ENCODE peak calls at places on chromosome 12, in ten cellular contexts. N, G, B, V, E, J, O, Q, K and C are unnamed samples.
A peak's percentile ranks its signal among the peaks of the same experiment; 100 is the strongest.

GRCh38 chr12:5874514-5874913 is 70.5 kb downstream of the ANO2 start:
- DNase-seq in G (no peak), O (no peak), E (no peak), J (no peak), B (peak; percentile 14), K (no peak), V (no peak), Q (no peak), N (no peak), C (no peak)

GRCh38 chr12:132139912-132140311 is 4.2 kb downstream of the DDX51 start:
- DNase-seq in Q (no peak), E (no peak), K (no peak), N (no peak), G (no peak), O (no peak), J (no peak), B (peak; percentile 84), V (peak; percentile 78), C (no peak)

GRCh38 chr12:47194501-47194900 is 114.7 kb upstream of the AMIGO2 start:
- DNase-seq in B (no peak), V (no peak), Q (no peak), K (no peak), J (no peak), O (no peak), N (no peak), E (no peak), G (peak; percentile 16), C (no peak)

GRCh38 chr12:122245553-122245952 is 19.7 kb upstream of the DIABLO start:
- DNase-seq in B (no peak), G (no peak), V (no peak), J (no peak), O (no peak), Q (no peak), E (no peak), N (no peak), K (no peak), C (no peak)

GRCh38 chr12:123165537-123165936 is 14.6 kb upstream of the PITPNM2 start:
- DNase-seq in N (no peak), Q (no peak), B (no peak), V (no peak), E (no peak), G (no peak), O (no peak), K (no peak), J (no peak), C (no peak)

GRCh38 chr12:85661461-85662208 is 174.6 kb downstream of the RASSF9 start:
- DNase-seq in O (no peak), E (no peak), N (no peak), Q (no peak), G (no peak), K (no peak), V (no peak), B (no peak), J (no peak), C (no peak)

GRCh38 chr12:109736552-109737108 is 23.0 kb downstream of the FAM222A start:
- DNase-seq in K (no peak), E (no peak), V (peak; percentile 63), J (peak; percentile 41), N (peak; percentile 43), O (no peak), G (no peak), B (no peak), Q (no peak), C (peak; percentile 25)

GRCh38 chr12:28050606-28051005 is 78.1 kb upstream of the PTHLH start:
- DNase-seq in J (no peak), E (no peak), Q (no peak), B (no peak), K (no peak), V (no peak), O (no peak), N (no peak), G (no peak), C (no peak)

GRCh38 chr12:94867066-94867855 is 136.2 kb downstream of the NDUFA12 start:
- DNase-seq in Q (no peak), G (no peak), N (no peak), V (no peak), E (no peak), B (no peak), K (no peak), O (no peak), J (no peak), C (no peak)

GRCh38 chr12:132432126-132432525 is 57.8 kb upstream of the FBRSL1 start:
- DNase-seq in O (no peak), Q (no peak), K (no peak), B (peak; percentile 71), G (no peak), V (no peak), J (no peak), N (no peak), E (no peak), C (no peak)

GRCh38 chr12:19248929-19249602 is 119.5 kb downstream of the PLEKHA5 start:
- DNase-seq in Q (no peak), K (no peak), E (no peak), B (no peak), N (no peak), G (no peak), O (no peak), J (no peak), V (no peak), C (no peak)

GRCh38 chr12:130031571-130032189 is 127.9 kb upstream of the TMEM132D start:
- DNase-seq in N (peak; percentile 82), J (peak; percentile 7), Q (peak; percentile 59), V (no peak), K (no peak), E (peak; percentile 41), G (peak; percentile 48), B (no peak), O (no peak), C (peak; percentile 56)

GRCh38 chr12:9750276-9751203 is 10.2 kb downstream of the CD69 start:
- DNase-seq in G (peak; percentile 78), E (no peak), O (peak; percentile 28), Q (no peak), J (peak; percentile 82), N (peak; percentile 67), V (no peak), B (peak; percentile 45), K (peak; percentile 27), C (no peak)

GRCh38 chr12:123098780-123099179 is 52.1 kb downstream of the PITPNM2 start:
- DNase-seq in B (no peak), O (no peak), E (no peak), Q (no peak), J (no peak), G (no peak), K (no peak), V (no peak), N (no peak), C (no peak)

GRCh38 chr12:40198601-40199000 is 26.2 kb upstream of the LRRK2 start:
- DNase-seq in K (no peak), V (no peak), O (no peak), J (no peak), B (no peak), Q (no peak), G (no peak), N (no peak), E (no peak), C (no peak)

GRCh38 chr12:129997239-129997638 is 93.4 kb upstream of the TMEM132D start:
- DNase-seq in K (no peak), O (no peak), J (no peak), G (no peak), N (no peak), V (no peak), Q (peak; percentile 34), E (no peak), B (no peak), C (no peak)

GRCh38 chr12:76489737-76490136 is 69.8 kb downstream of the OSBPL8 start:
- DNase-seq in O (no peak), Q (no peak), V (no peak), J (no peak), G (no peak), E (no peak), K (no peak), B (no peak), N (no peak), C (no peak)
- TF ChIP-seq POLR2AphosphoS5 in O (no peak), Q (no peak), V (no peak), J (no peak), G (no peak), E (no peak), K (no peak), B (no peak), N (no peak), C (no peak)

DNA sequence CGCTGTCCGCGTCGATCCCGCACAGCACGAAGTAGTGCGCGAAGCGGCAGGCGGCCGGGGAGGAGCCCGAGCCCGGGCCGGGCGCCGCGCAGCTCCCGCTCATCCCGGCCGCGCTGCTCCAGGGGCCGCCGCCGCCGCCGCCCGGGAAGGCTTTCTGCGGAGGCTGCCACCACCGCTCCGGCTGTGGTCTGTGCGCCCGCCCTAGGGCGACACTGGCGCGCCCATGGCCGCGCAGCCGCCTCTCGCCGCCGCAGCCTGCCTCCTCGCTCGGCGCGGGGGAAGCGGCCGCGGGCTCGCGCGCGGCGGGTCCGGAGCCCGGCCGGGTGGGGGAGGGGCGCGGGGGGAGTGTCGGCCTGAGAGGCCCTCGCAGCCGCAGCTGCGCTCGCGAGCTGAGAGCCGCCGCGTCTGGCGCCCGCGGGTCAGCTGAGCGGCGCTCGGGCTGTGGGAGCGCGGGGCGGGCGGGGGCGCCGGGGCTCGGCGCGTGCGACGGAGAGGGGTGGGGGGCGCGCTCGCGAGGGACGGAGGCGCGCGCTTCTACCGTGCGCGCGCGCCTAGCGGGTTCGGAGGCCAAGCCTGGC is at the start of gene DENND5B:
- DNase-seq in V (no peak), G (peak; percentile 38), J (peak; percentile 68), B (peak; percentile 96), O (peak; percentile 50), K (peak; percentile 32), E (peak; percentile 69), Q (no peak), N (peak; percentile 93), C (peak; percentile 73)
- TF ChIP-seq POLR2AphosphoS5 in V (no peak), G (no peak), J (peak; percentile 38), B (no peak), O (no peak), K (no peak), E (no peak), Q (no peak), N (no peak), C (peak; percentile 14)

DNA sequence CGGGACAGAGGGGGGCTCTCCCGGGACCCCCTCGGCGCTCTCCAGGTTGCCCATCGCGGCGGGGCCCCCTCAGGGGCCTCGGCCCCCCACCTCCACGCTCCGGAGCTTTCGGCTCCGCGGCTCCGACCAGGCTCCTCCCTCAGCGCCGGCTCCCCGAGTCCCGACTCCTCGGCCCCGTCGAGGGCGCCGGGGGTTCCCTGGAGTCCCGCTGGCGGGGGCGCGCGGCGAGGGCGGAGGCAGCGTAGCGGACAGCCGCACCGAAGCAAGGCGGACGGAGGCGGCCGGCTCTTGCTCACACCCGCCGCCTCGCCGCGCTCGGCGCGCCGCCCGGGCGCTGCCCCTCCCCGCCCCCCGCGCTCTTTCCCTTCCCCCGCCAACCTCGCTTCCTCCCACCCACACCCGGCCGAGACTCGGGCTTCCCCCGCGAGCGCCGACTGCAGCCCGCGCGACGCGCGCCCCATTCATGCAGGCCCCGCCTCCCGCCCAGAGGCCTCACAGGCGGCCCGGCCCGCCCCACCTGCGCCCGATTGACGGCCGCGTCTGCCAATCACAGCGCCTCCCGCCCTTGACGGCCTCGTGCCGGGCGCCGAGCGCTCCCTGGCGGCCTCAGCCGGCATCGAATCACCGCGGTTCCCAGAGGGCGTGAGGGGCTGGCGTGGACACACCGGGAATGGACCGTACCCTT is at the start of gene FMNL3:
- DNase-seq in K (peak; percentile 96), V (peak; percentile 97), J (peak; percentile 97), Q (peak; percentile 77), O (peak; percentile 96), N (peak; percentile 99), E (peak; percentile 96), B (peak; percentile 100), G (peak; percentile 96), C (peak; percentile 99)
- TF ChIP-seq POLR2AphosphoS5 in K (peak; percentile 76), V (peak; percentile 74), J (peak; percentile 81), Q (no peak), O (peak; percentile 81), N (no peak), E (peak; percentile 37), B (peak; percentile 65), G (no peak), C (peak; percentile 4)

GRCh38 chr12:6968426-6968825 is 2.0 kb downstream of the PHB2 start:
- DNase-seq in K (no peak), O (no peak), Q (no peak), V (no peak), J (no peak), E (no peak), B (no peak), N (no peak), G (no peak), C (no peak)
- TF ChIP-seq POLR2AphosphoS5 in K (no peak), O (no peak), Q (no peak), V (no peak), J (no peak), E (no peak), B (no peak), N (no peak), G (no peak), C (no peak)